ENCODE peak calls at places on chromosomes 7 and 10, in five cellular contexts. N, A, W, F and T are unnamed samples.

GRCh38 chr10:90587081-90587491 is 270.8 kb downstream of the HTR7 start:
- DNase-seq in W (no peak), A (peak), F (no peak), N (no peak), T (no peak)

GRCh38 chr10:88008866-88009470 is 145.5 kb downstream of the PTEN start:
- DNase-seq in W (no peak), N (no peak), A (no peak), F (peak), T (no peak)

GRCh38 chr7:595621-596010 is 76.0 kb upstream of the PDGFA start:
- DNase-seq in N (no peak), W (no peak), F (no peak), A (no peak), T (no peak)

GRCh38 chr7:98548370-98548769 is 68.7 kb upstream of the NPTX2 start:
- DNase-seq in F (no peak), N (no peak), W (no peak), A (no peak), T (no peak)

GRCh38 chr7:140659727-140660396 is 12.9 kb upstream of the ADCK2 start:
- DNase-seq in A (peak), N (no peak), F (no peak), W (no peak), T (no peak)

GRCh38 chr10:61376908-61377368 is 76.2 kb downstream of the TMEM26 start:
- DNase-seq in A (no peak), N (no peak), W (no peak), F (no peak), T (no peak)

GRCh38 chr10:132546567-132547420 is 9.2 kb downstream of the INPP5A start:
- DNase-seq in W (no peak), N (no peak), A (no peak), F (no peak), T (peak)

GRCh38 chr7:151891753-151892152 is 14.8 kb upstream of the PRKAG2 start:
- DNase-seq in N (no peak), W (no peak), F (no peak), A (no peak), T (no peak)

GRCh38 chr7:93245525-93246432 is 13.6 kb downstream of the VPS50 start:
- DNase-seq in N (no peak), W (no peak), F (peak), A (peak), T (no peak)

GRCh38 chr7:19026888-19027287 is 90.5 kb downstream of the TWIST1 start:
- DNase-seq in N (no peak), W (no peak), F (no peak), A (peak), T (no peak)

GRCh38 chr7:129210256-129210988 is 14.4 kb upstream of the AHCYL2 start:
- DNase-seq in N (peak), F (peak), W (peak), A (peak), T (peak)

GRCh38 chr7:4681922-4682620 is at the start of gene FOXK1:
- DNase-seq in F (peak), A (peak), N (peak), W (peak), T (peak)

GRCh38 chr10:59991661-59992060 is 85.3 kb upstream of the CCDC6 start:
- DNase-seq in F (peak), N (no peak), W (peak), A (peak), T (no peak)

GRCh38 chr7:136256491-136256890 is 279.3 kb upstream of the MTPN start:
- DNase-seq in A (no peak), F (no peak), N (no peak), W (no peak), T (no peak)

GRCh38 chr10:124267231-124267885 is 151.4 kb downstream of the OAT start:
- DNase-seq in W (no peak), F (no peak), A (peak), N (no peak), T (no peak)

GRCh38 chr7:90892213-90892612 is 296.1 kb downstream of the CDK14 start:
- DNase-seq in W (no peak), F (no peak), N (no peak), A (peak), T (no peak)

GRCh38 chr10:84407390-84408049 is 79.1 kb downstream of the CCSER2 start:
- DNase-seq in F (no peak), W (no peak), A (no peak), N (no peak), T (no peak)

GRCh38 chr7:132430863-132431822 is 145.1 kb downstream of the PLXNA4 start:
- DNase-seq in F (no peak), A (peak), W (peak), N (peak), T (peak)

GRCh38 chr7:86926732-86927131 is 132.7 kb downstream of the ELAPOR2 start:
- DNase-seq in F (peak), N (peak), A (peak), W (peak), T (no peak)

GRCh38 chr7:259191-259505 is 30.8 kb upstream of the FOXL3 start:
- DNase-seq in A (no peak), N (no peak), W (no peak), F (no peak), T (no peak)

GRCh38 chr10:3825862-3826351 is 40.9 kb upstream of the KLF6 start:
- DNase-seq in W (no peak), A (peak), N (no peak), F (no peak), T (no peak)

GRCh38 chr10:31698169-31698890 is 230.3 kb downstream of the ARHGAP12 start:
- DNase-seq in W (no peak), N (no peak), F (no peak), A (peak), T (no peak)

GRCh38 chr10:91610444-91610843 is 22.4 kb downstream of the PPP1R3C start:
- DNase-seq in W (no peak), N (no peak), F (no peak), A (peak), T (no peak)

GRCh38 chr10:30357075-30357801 is 8.2 kb upstream of the MTPAP start:
- DNase-seq in F (no peak), W (peak), N (no peak), A (no peak), T (no peak)

GRCh38 chr10:123377883-123378282 is 223.7 kb downstream of the BUB3 start:
- DNase-seq in F (no peak), A (no peak), W (no peak), N (no peak), T (no peak)

GRCh38 chr7:41198502-41198901 is 504.4 kb downstream of the INHBA start:
- DNase-seq in W (no peak), N (no peak), A (no peak), F (no peak), T (no peak)

GRCh38 chr10:88989423-88989822 is 1.2 kb upstream of the FAS start:
- DNase-seq in N (no peak), A (no peak), F (no peak), W (no peak), T (no peak)

GRCh38 chr10:28130267-28130666 is 131.4 kb upstream of the ODAD2 start:
- DNase-seq in N (no peak), A (peak), W (no peak), F (no peak), T (no peak)

GRCh38 chr7:19958309-19958896 is 185.0 kb upstream of the TMEM196 start:
- DNase-seq in W (peak), N (no peak), F (no peak), A (peak), T (no peak)

GRCh38 chr7:135858379-135858778 is 109.8 kb upstream of the FAM180A start:
- DNase-seq in F (no peak), W (no peak), A (no peak), N (no peak), T (no peak)

GRCh38 chr10:128993911-128994538 is 473.0 kb upstream of the MGMT start:
- DNase-seq in F (no peak), N (no peak), W (no peak), A (no peak), T (no peak)

GRCh38 chr7:23012797-23013714 is 874 bp downstream of the HYCC1 start:
- DNase-seq in A (peak), N (peak), W (peak), F (no peak), T (no peak)

GRCh38 chr7:95917622-95918021 is 145.3 kb downstream of the DYNC1I1 start:
- DNase-seq in A (no peak), W (no peak), N (no peak), F (no peak), T (no peak)

GRCh38 chr10:4867520-4868356 is 41.7 kb downstream of the AKR1E2 start:
- DNase-seq in N (no peak), A (no peak), F (no peak), W (no peak), T (no peak)

GRCh38 chr7:7228967-7229366 is 46.6 kb downstream of the C1GALT1 start:
- DNase-seq in W (no peak), N (no peak), A (no peak), F (no peak), T (no peak)